ENCODE peak calls at places on chromosome 20, in ten cellular contexts. P, T, H, U, G, B, K, Y, J and M are unnamed samples.
A peak's percentile ranks its signal among the peaks of the same experiment; 100 is the strongest.

GRCh38 chr20:38222923-38223742 is 37.4 kb downstream of the KIAA1755 start:
- DNase-seq in H (no peak), Y (no peak), P (no peak), J (no peak), K (no peak), T (no peak), B (no peak), G (no peak), U (no peak), M (peak; percentile 26)

GRCh38 chr20:25525295-25525694 is 60.0 kb downstream of the NINL start:
- DNase-seq in H (no peak), B (no peak), T (no peak), U (no peak), P (no peak), Y (no peak), K (no peak), G (no peak), J (no peak), M (no peak)

GRCh38 chr20:49811825-49812462 is 684 bp upstream of the SLC9A8 start:
- DNase-seq in H (peak; percentile 51), T (no peak), J (no peak), B (peak; percentile 51), U (no peak), Y (no peak), K (no peak), G (peak; percentile 40), P (no peak), M (no peak)

GRCh38 chr20:1301031-1301529 is 27.9 kb downstream of the SDCBP2 start:
- DNase-seq in G (peak; percentile 77), K (peak; percentile 19), H (peak; percentile 50), U (no peak), T (no peak), B (peak; percentile 62), Y (peak; percentile 77), J (no peak), P (peak; percentile 69), M (no peak)

GRCh38 chr20:21353236-21353635 is 44.1 kb downstream of the NKX2-4 start:
- DNase-seq in B (peak; percentile 81), P (no peak), Y (no peak), U (no peak), H (peak; percentile 58), T (no peak), J (no peak), G (peak; percentile 82), K (no peak), M (no peak)

GRCh38 chr20:14336667-14337066 is 745 bp downstream of the FLRT3 start:
- DNase-seq in H (peak; percentile 2), T (peak; percentile 3), J (no peak), Y (no peak), U (no peak), B (peak; percentile 33), P (no peak), K (no peak), G (no peak), M (no peak)

GRCh38 chr20:33790571-33790970 is 20.6 kb upstream of the CHMP4B start:
- DNase-seq in B (no peak), J (no peak), T (no peak), H (no peak), P (no peak), G (no peak), U (no peak), Y (no peak), K (no peak), M (no peak)

GRCh38 chr20:62159835-62160234 is 16.3 kb downstream of the SS18L1 start:
- DNase-seq in T (no peak), B (no peak), P (no peak), H (no peak), G (peak; percentile 16), K (no peak), J (no peak), Y (peak; percentile 96), U (no peak), M (no peak)

GRCh38 chr20:11979306-11980128 is 61.8 kb downstream of the BTBD3 start:
- DNase-seq in G (no peak), T (no peak), B (no peak), Y (no peak), H (no peak), U (no peak), J (no peak), P (no peak), K (no peak), M (no peak)